ENCODE peak calls at places on chromosomes 11 and 22, in nine cellular contexts. Z is stimulated activated CD4-positive, alpha-beta T cell treated with anti-CD3 and anti-CD28 coated beads, Interleukin-12 subunit alpha, Interleukin-12 subunit beta, amount 100 ng/mL, for 4 hours; W is dermis blood vessel endothelial cell; R is H1; A is AG10803; K is NCI-H1930; X is stimulated activated naive CD8-positive, alpha-beta T cell treated with anti-CD3 and anti-CD28 coated beads, Interleukin-15, amount 100 ng/mL, for 72 hours; Y is pancreas; P is endothelial cell. G is an unnamed sample.
A peak's percentile ranks its signal among the peaks of the same experiment; 100 is the strongest.

GRCh38 chr11:28836285-28837081 is 728.3 kb downstream of the METTL15 start:
- DNase-seq in Y (no peak), W (peak; percentile 75), Z (no peak), A (peak; percentile 99), X (no peak), R (no peak), K (no peak), P (no peak), G (no peak)

GRCh38 chr22:20268289-20268349 is at the start of gene RTN4R:
- DNase-seq in A (no peak), P (no peak), R (no peak), W (no peak), K (no peak), Z (no peak), Y (no peak), X (no peak), G (no peak)

GRCh38 chr11:134207538-134208239 is 16.1 kb downstream of the NCAPD3 start:
- DNase-seq in Z (peak; percentile 53), R (no peak), X (peak; percentile 61), A (peak; percentile 20), W (peak; percentile 56), Y (no peak), P (peak; percentile 68), K (no peak), G (peak; percentile 53)

GRCh38 chr11:12764187-12764914 is 90.1 kb downstream of the TEAD1 start:
- DNase-seq in W (no peak), K (no peak), R (no peak), Y (no peak), A (no peak), X (no peak), P (no peak), Z (no peak), G (no peak)

GRCh38 chr11:112644410-112645131 is 316.6 kb upstream of the NCAM1 start:
- DNase-seq in W (no peak), A (no peak), R (no peak), Z (no peak), K (no peak), X (no peak), Y (no peak), P (no peak), G (no peak)

GRCh38 chr22:43884600-43885318 is 7.1 kb downstream of the PNPLA5 start:
- DNase-seq in X (peak; percentile 51), W (peak; percentile 65), Y (peak; percentile 29), P (peak; percentile 76), A (peak; percentile 46), R (no peak), Z (peak; percentile 47), K (peak; percentile 12), G (no peak)

GRCh38 chr11:23359297-23359696 is 499.0 kb upstream of the CCDC179 start:
- DNase-seq in A (peak; percentile 68), W (peak; percentile 71), R (no peak), K (no peak), X (no peak), Y (peak; percentile 48), P (no peak), Z (no peak), G (no peak)

GRCh38 chr11:1568451-1568911 is 3.6 kb downstream of the DUSP8 start:
- DNase-seq in A (no peak), R (no peak), X (no peak), K (no peak), Y (peak; percentile 45), Z (no peak), W (no peak), P (peak; percentile 14), G (no peak)

GRCh38 chr11:63671322-63672155 is at the start of gene ATL3:
- DNase-seq in Y (peak; percentile 97), R (peak; percentile 96), X (peak; percentile 91), K (peak; percentile 93), Z (peak; percentile 97), W (peak; percentile 97), P (peak; percentile 94), A (peak; percentile 91), G (peak; percentile 90)

GRCh38 chr11:46378811-46379482 is 2.5 kb upstream of the MDK start:
- DNase-seq in P (no peak), W (no peak), K (no peak), Y (no peak), A (no peak), Z (no peak), R (no peak), X (no peak), G (no peak)

GRCh38 chr22:19051381-19051780 is 70.8 kb downstream of the DGCR2 start:
- DNase-seq in P (no peak), W (no peak), K (no peak), Y (no peak), A (no peak), R (no peak), Z (no peak), X (no peak), G (no peak)

GRCh38 chr11:12006552-12007229 is 1.7 kb downstream of the DKK3 start:
- DNase-seq in R (no peak), X (no peak), A (no peak), K (no peak), P (no peak), W (no peak), Z (no peak), Y (no peak), G (no peak)

GRCh38 chr11:27242591-27242990 is 120.4 kb downstream of the CCDC34 start:
- DNase-seq in Z (no peak), P (no peak), X (no peak), Y (no peak), A (peak; percentile 100), W (no peak), K (no peak), R (no peak), G (no peak)

GRCh38 chr11:62025429-62026105 is 58.1 kb upstream of the FTH1 start:
- DNase-seq in W (peak; percentile 96), P (no peak), R (no peak), K (no peak), A (peak; percentile 97), Y (peak; percentile 65), X (peak; percentile 55), Z (peak; percentile 12), G (peak; percentile 97)

GRCh38 chr22:28222571-28222970 is 303.5 kb upstream of the PITPNB start:
- DNase-seq in A (no peak), K (no peak), X (no peak), Y (no peak), W (no peak), Z (no peak), R (no peak), P (no peak), G (no peak)

GRCh38 chr22:19105867-19106802 is 16.1 kb downstream of the DGCR2 start:
- DNase-seq in A (no peak), W (peak; percentile 38), R (no peak), Z (peak; percentile 30), X (no peak), P (peak; percentile 26), K (no peak), Y (no peak), G (peak; percentile 36)

GRCh38 chr22:40323681-40324083 is 22.6 kb upstream of the ADSL start:
- DNase-seq in Y (no peak), Z (no peak), P (no peak), X (no peak), R (no peak), A (peak; percentile 19), K (no peak), W (no peak), G (peak; percentile 30)

GRCh38 chr11:109708184-109708583 is 286.2 kb downstream of the C11orf87 start:
- DNase-seq in A (no peak), R (no peak), X (no peak), W (no peak), Y (no peak), P (no peak), K (no peak), Z (no peak), G (no peak)

GRCh38 chr22:44583076-44583760 is 85.2 kb upstream of the RTL6 start:
- DNase-seq in R (no peak), Z (no peak), K (no peak), P (no peak), Y (no peak), W (no peak), A (peak; percentile 12), X (no peak), G (no peak)

GRCh38 chr22:36311386-36312085 is 58.6 kb downstream of the APOL1 start:
- DNase-seq in Z (no peak), Y (no peak), W (no peak), A (no peak), X (no peak), P (no peak), R (no peak), K (no peak), G (no peak)

GRCh38 chr11:47144541-47144940 is 32.1 kb downstream of the ARFGAP2 start:
- DNase-seq in P (no peak), Y (no peak), Z (no peak), A (no peak), R (no peak), W (no peak), K (no peak), X (no peak), G (no peak)

GRCh38 chr11:106031210-106031845 is 9.3 kb upstream of the MSANTD4 start:
- DNase-seq in A (no peak), K (no peak), R (no peak), Z (no peak), P (no peak), Y (no peak), W (peak; percentile 63), X (no peak), G (no peak)

GRCh38 chr22:42662114-42663021 is 13.2 kb upstream of the CYB5R3 start:
- DNase-seq in A (peak; percentile 54), P (peak; percentile 94), R (no peak), W (peak; percentile 80), Y (peak; percentile 67), X (peak; percentile 79), K (peak; percentile 52), Z (peak; percentile 83), G (peak; percentile 73)

GRCh38 chr11:93487032-93487483 is 56.1 kb downstream of the SMCO4 start:
- DNase-seq in K (no peak), R (no peak), A (peak; percentile 13), P (no peak), W (no peak), Y (no peak), Z (no peak), X (no peak), G (no peak)

GRCh38 chr11:115678942-115679341 is 174.7 kb upstream of the CADM1 start:
- DNase-seq in P (peak; percentile 53), A (no peak), R (no peak), Y (no peak), K (no peak), Z (no peak), X (no peak), W (peak; percentile 29), G (no peak)

GRCh38 chr11:76269247-76269646 is 62.9 kb upstream of the WNT11 start:
- DNase-seq in R (no peak), X (no peak), A (no peak), K (no peak), Y (no peak), Z (no peak), P (no peak), W (no peak), G (no peak)

GRCh38 chr22:44597616-44598015 is 99.6 kb upstream of the RTL6 start:
- DNase-seq in W (no peak), Z (no peak), P (no peak), R (no peak), Y (no peak), A (peak; percentile 84), X (no peak), K (peak; percentile 31), G (no peak)

GRCh38 chr22:37472418-37473006 is 13.7 kb downstream of the MFNG start:
- DNase-seq in X (no peak), W (peak; percentile 62), A (peak; percentile 12), R (no peak), P (peak; percentile 53), Y (no peak), Z (peak; percentile 27), K (peak; percentile 8), G (peak; percentile 34)

G was measured in central memory CD4-positive, alpha-beta T cell.